ENCODE peak calls at places on chromosomes 7 and 10, in seven cellular contexts. E is cardiac fibroblast, C is A172, S is T-cell, B is T-helper 9 cell, H is osteocyte, I is foreskin fibroblast. Q is an unnamed sample.

GRCh38 chr10:64283621-64284020 is 762.4 kb downstream of the REEP3 start:
- DNase-seq in H (no peak), C (no peak), S (no peak), I (no peak), B (no peak), E (no peak), Q (no peak)

GRCh38 chr10:30559118-30559684 is 70.4 kb downstream of the LYZL2 start:
- DNase-seq in B (no peak), E (no peak), C (no peak), I (no peak), S (no peak), H (no peak), Q (no peak)

GRCh38 chr7:79298145-79298760 is 155.2 kb downstream of the MAGI2 start:
- DNase-seq in B (no peak), S (no peak), C (peak), E (peak), I (peak), H (no peak), Q (peak)

GRCh38 chr7:133755922-133756321 is 371.2 kb upstream of the LRGUK start:
- DNase-seq in I (no peak), S (no peak), E (no peak), C (no peak), B (no peak), H (no peak), Q (no peak)

GRCh38 chr10:126561499-126562208 is 108.8 kb downstream of the C10orf90 start:
- DNase-seq in E (no peak), H (no peak), S (no peak), I (peak), B (no peak), C (no peak), Q (no peak)

GRCh38 chr10:62045765-62046521 is 144.4 kb downstream of the ARID5B start:
- DNase-seq in B (no peak), I (peak), H (no peak), C (peak), S (no peak), E (peak), Q (peak)

GRCh38 chr7:74284781-74285259 is 4.4 kb upstream of the CLIP2 start:
- DNase-seq in E (no peak), S (no peak), C (peak), H (no peak), I (no peak), B (no peak), Q (no peak)

GRCh38 chr7:40986351-40986873 is 716.5 kb downstream of the INHBA start:
- DNase-seq in B (no peak), S (no peak), C (peak), I (peak), E (peak), H (no peak), Q (peak)

GRCh38 chr10:112815238-112816032 is 134.6 kb upstream of the TCF7L2 start:
- DNase-seq in H (no peak), C (peak), B (no peak), E (peak), S (no peak), I (peak), Q (peak)

GRCh38 chr7:130632111-130632510 is 36.4 kb downstream of the COPG2 start:
- DNase-seq in H (no peak), S (no peak), E (peak), C (peak), B (no peak), I (peak), Q (peak)

GRCh38 chr7:145692237-145692950 is 424.2 kb upstream of the CNTNAP2 start:
- DNase-seq in I (no peak), S (no peak), H (no peak), E (peak), B (no peak), C (peak), Q (no peak)

GRCh38 chr10:102776779-102777417 is 33.1 kb downstream of the WBP1L start:
- DNase-seq in H (peak), I (peak), S (no peak), C (peak), B (no peak), E (peak), Q (peak)